ENCODE peak calls at places on chromosomes 6 and 20, in five cellular contexts. One of them, this sample, is unnamed.

GRCh38 chr6:44730771-44731391 is 343.4 kb downstream of the CDC5L start:
- DNase-seq in NCI-H2171: no peak
- DNase-seq in activated B cell treated with CpG ODN at 0.5 μM for 24 hours: no peak
- DNase-seq in uterus: no peak
- DNase-seq in activated CD8-positive, alpha-beta memory T cell treated with anti-CD3 and anti-CD28 coated beads, Interleukin-2, amount 50 U/mL, for 4 hours: no peak
- DNase-seq in this sample: no peak

GRCh38 chr20:34987288-34988175 is 31.9 kb downstream of the MYH7B start:
- DNase-seq in activated B cell treated with CpG ODN at 0.5 μM for 24 hours: no peak
- DNase-seq in NCI-H2171: no peak
- DNase-seq in activated CD8-positive, alpha-beta memory T cell treated with anti-CD3 and anti-CD28 coated beads, Interleukin-2, amount 50 U/mL, for 4 hours: no peak
- DNase-seq in uterus: no peak
- DNase-seq in this sample: no peak

GRCh38 chr6:27592107-27592480 is 119.2 kb upstream of the ZNF184 start:
- DNase-seq in activated B cell treated with CpG ODN at 0.5 μM for 24 hours: no peak
- DNase-seq in uterus: no peak
- DNase-seq in activated CD8-positive, alpha-beta memory T cell treated with anti-CD3 and anti-CD28 coated beads, Interleukin-2, amount 50 U/mL, for 4 hours: no peak
- DNase-seq in NCI-H2171: no peak
- DNase-seq in this sample: no peak

GRCh38 chr6:43575105-43575771 is 600 bp downstream of the XPO5 start:
- DNase-seq in uterus: no peak
- DNase-seq in activated CD8-positive, alpha-beta memory T cell treated with anti-CD3 and anti-CD28 coated beads, Interleukin-2, amount 50 U/mL, for 4 hours: no peak
- DNase-seq in NCI-H2171: peak
- DNase-seq in activated B cell treated with CpG ODN at 0.5 μM for 24 hours: no peak
- DNase-seq in this sample: no peak

GRCh38 chr20:44969320-44969879 is 3.1 kb downstream of the STK4 start:
- DNase-seq in uterus: no peak
- DNase-seq in activated CD8-positive, alpha-beta memory T cell treated with anti-CD3 and anti-CD28 coated beads, Interleukin-2, amount 50 U/mL, for 4 hours: no peak
- DNase-seq in activated B cell treated with CpG ODN at 0.5 μM for 24 hours: no peak
- DNase-seq in NCI-H2171: no peak
- DNase-seq in this sample: no peak

GRCh38 chr6:85405853-85406198 is 44.1 kb upstream of the NT5E start:
- DNase-seq in NCI-H2171: no peak
- DNase-seq in activated B cell treated with CpG ODN at 0.5 μM for 24 hours: no peak
- DNase-seq in uterus: no peak
- DNase-seq in activated CD8-positive, alpha-beta memory T cell treated with anti-CD3 and anti-CD28 coated beads, Interleukin-2, amount 50 U/mL, for 4 hours: no peak
- DNase-seq in this sample: no peak

GRCh38 chr6:9139762-9140161 is 704.4 kb upstream of the SLC35B3 start:
- DNase-seq in NCI-H2171: no peak
- DNase-seq in uterus: no peak
- DNase-seq in activated B cell treated with CpG ODN at 0.5 μM for 24 hours: no peak
- DNase-seq in activated CD8-positive, alpha-beta memory T cell treated with anti-CD3 and anti-CD28 coated beads, Interleukin-2, amount 50 U/mL, for 4 hours: no peak
- DNase-seq in this sample: no peak

GRCh38 chr6:16637635-16638034 is 123.6 kb downstream of the ATXN1 start:
- DNase-seq in uterus: no peak
- DNase-seq in activated B cell treated with CpG ODN at 0.5 μM for 24 hours: no peak
- DNase-seq in activated CD8-positive, alpha-beta memory T cell treated with anti-CD3 and anti-CD28 coated beads, Interleukin-2, amount 50 U/mL, for 4 hours: no peak
- DNase-seq in NCI-H2171: no peak
- DNase-seq in this sample: no peak

GRCh38 chr20:40111282-40111681 is 577.8 kb downstream of the MAFB start:
- DNase-seq in activated CD8-positive, alpha-beta memory T cell treated with anti-CD3 and anti-CD28 coated beads, Interleukin-2, amount 50 U/mL, for 4 hours: no peak
- DNase-seq in NCI-H2171: no peak
- DNase-seq in activated B cell treated with CpG ODN at 0.5 μM for 24 hours: no peak
- DNase-seq in uterus: no peak
- DNase-seq in this sample: no peak

GRCh38 chr6:8084586-8084985 is 17.8 kb downstream of the EEF1E1 start:
- DNase-seq in activated B cell treated with CpG ODN at 0.5 μM for 24 hours: no peak
- DNase-seq in NCI-H2171: no peak
- DNase-seq in activated CD8-positive, alpha-beta memory T cell treated with anti-CD3 and anti-CD28 coated beads, Interleukin-2, amount 50 U/mL, for 4 hours: no peak
- DNase-seq in uterus: no peak
- DNase-seq in this sample: no peak

GRCh38 chr6:154497118-154497517 is 13.4 kb downstream of the CNKSR3 start:
- DNase-seq in activated B cell treated with CpG ODN at 0.5 μM for 24 hours: no peak
- DNase-seq in NCI-H2171: no peak
- DNase-seq in activated CD8-positive, alpha-beta memory T cell treated with anti-CD3 and anti-CD28 coated beads, Interleukin-2, amount 50 U/mL, for 4 hours: no peak
- DNase-seq in uterus: no peak
- DNase-seq in this sample: no peak

GRCh38 chr20:59785118-59785959 is 148.1 kb downstream of the SYCP2 start:
- DNase-seq in uterus: no peak
- DNase-seq in activated CD8-positive, alpha-beta memory T cell treated with anti-CD3 and anti-CD28 coated beads, Interleukin-2, amount 50 U/mL, for 4 hours: no peak
- DNase-seq in activated B cell treated with CpG ODN at 0.5 μM for 24 hours: no peak
- DNase-seq in NCI-H2171: no peak
- DNase-seq in this sample: no peak

GRCh38 chr6:41375598-41376151 is 40.3 kb downstream of the NCR2 start:
- DNase-seq in uterus: no peak
- DNase-seq in activated CD8-positive, alpha-beta memory T cell treated with anti-CD3 and anti-CD28 coated beads, Interleukin-2, amount 50 U/mL, for 4 hours: no peak
- DNase-seq in NCI-H2171: no peak
- DNase-seq in activated B cell treated with CpG ODN at 0.5 μM for 24 hours: no peak
- DNase-seq in this sample: no peak

GRCh38 chr20:4195499-4195898 is 180.1 kb upstream of the RNF24 start:
- DNase-seq in uterus: no peak
- DNase-seq in activated B cell treated with CpG ODN at 0.5 μM for 24 hours: no peak
- DNase-seq in activated CD8-positive, alpha-beta memory T cell treated with anti-CD3 and anti-CD28 coated beads, Interleukin-2, amount 50 U/mL, for 4 hours: no peak
- DNase-seq in NCI-H2171: peak
- DNase-seq in this sample: no peak

GRCh38 chr6:156582509-156582992 is 194.6 kb upstream of the ARID1B start:
- DNase-seq in NCI-H2171: peak
- DNase-seq in activated B cell treated with CpG ODN at 0.5 μM for 24 hours: no peak
- DNase-seq in activated CD8-positive, alpha-beta memory T cell treated with anti-CD3 and anti-CD28 coated beads, Interleukin-2, amount 50 U/mL, for 4 hours: no peak
- DNase-seq in uterus: no peak
- DNase-seq in this sample: no peak

GRCh38 chr20:38114353-38114791 is 50.7 kb downstream of the TGM2 start:
- DNase-seq in NCI-H2171: no peak
- DNase-seq in uterus: no peak
- DNase-seq in activated B cell treated with CpG ODN at 0.5 μM for 24 hours: no peak
- DNase-seq in activated CD8-positive, alpha-beta memory T cell treated with anti-CD3 and anti-CD28 coated beads, Interleukin-2, amount 50 U/mL, for 4 hours: no peak
- DNase-seq in this sample: peak

GRCh38 chr20:61163027-61163426 is 89.0 kb upstream of the CDH4 start:
- DNase-seq in activated B cell treated with CpG ODN at 0.5 μM for 24 hours: no peak
- DNase-seq in NCI-H2171: no peak
- DNase-seq in activated CD8-positive, alpha-beta memory T cell treated with anti-CD3 and anti-CD28 coated beads, Interleukin-2, amount 50 U/mL, for 4 hours: no peak
- DNase-seq in uterus: no peak
- DNase-seq in this sample: no peak

GRCh38 chr20:38127011-38127621 is 38.0 kb downstream of the TGM2 start:
- DNase-seq in activated B cell treated with CpG ODN at 0.5 μM for 24 hours: no peak
- DNase-seq in NCI-H2171: peak
- DNase-seq in uterus: peak
- DNase-seq in activated CD8-positive, alpha-beta memory T cell treated with anti-CD3 and anti-CD28 coated beads, Interleukin-2, amount 50 U/mL, for 4 hours: no peak
- DNase-seq in this sample: peak

GRCh38 chr20:38402089-38402488 is 33.0 kb downstream of the SNHG17 start:
- DNase-seq in NCI-H2171: no peak
- DNase-seq in uterus: no peak
- DNase-seq in activated B cell treated with CpG ODN at 0.5 μM for 24 hours: no peak
- DNase-seq in activated CD8-positive, alpha-beta memory T cell treated with anti-CD3 and anti-CD28 coated beads, Interleukin-2, amount 50 U/mL, for 4 hours: no peak
- DNase-seq in this sample: no peak

GRCh38 chr6:112144145-112144926 is 56.9 kb downstream of the FAM229B start:
- DNase-seq in NCI-H2171: peak
- DNase-seq in activated CD8-positive, alpha-beta memory T cell treated with anti-CD3 and anti-CD28 coated beads, Interleukin-2, amount 50 U/mL, for 4 hours: no peak
- DNase-seq in activated B cell treated with CpG ODN at 0.5 μM for 24 hours: no peak
- DNase-seq in uterus: peak
- DNase-seq in this sample: no peak

GRCh38 chr20:22001886-22002285 is 296.4 kb downstream of the PAX1 start:
- DNase-seq in NCI-H2171: no peak
- DNase-seq in uterus: no peak
- DNase-seq in activated CD8-positive, alpha-beta memory T cell treated with anti-CD3 and anti-CD28 coated beads, Interleukin-2, amount 50 U/mL, for 4 hours: no peak
- DNase-seq in activated B cell treated with CpG ODN at 0.5 μM for 24 hours: no peak
- DNase-seq in this sample: no peak

GRCh38 chr6:170175644-170176620 is 114.9 kb downstream of the DLL1 start:
- DNase-seq in uterus: no peak
- DNase-seq in activated B cell treated with CpG ODN at 0.5 μM for 24 hours: no peak
- DNase-seq in NCI-H2171: no peak
- DNase-seq in activated CD8-positive, alpha-beta memory T cell treated with anti-CD3 and anti-CD28 coated beads, Interleukin-2, amount 50 U/mL, for 4 hours: no peak
- DNase-seq in this sample: no peak

GRCh38 chr6:41970436-41970846 is 28.8 kb upstream of the CCND3 start:
- DNase-seq in NCI-H2171: no peak
- DNase-seq in activated B cell treated with CpG ODN at 0.5 μM for 24 hours: no peak
- DNase-seq in uterus: no peak
- DNase-seq in activated CD8-positive, alpha-beta memory T cell treated with anti-CD3 and anti-CD28 coated beads, Interleukin-2, amount 50 U/mL, for 4 hours: peak
- DNase-seq in this sample: no peak

GRCh38 chr6:125953502-125953875 is 3.1 kb upstream of the HINT3 start:
- DNase-seq in NCI-H2171: peak
- DNase-seq in activated CD8-positive, alpha-beta memory T cell treated with anti-CD3 and anti-CD28 coated beads, Interleukin-2, amount 50 U/mL, for 4 hours: no peak
- DNase-seq in uterus: no peak
- DNase-seq in activated B cell treated with CpG ODN at 0.5 μM for 24 hours: no peak
- DNase-seq in this sample: peak

GRCh38 chr6:39040080-39040673 is 8.4 kb upstream of the GLP1R start:
- DNase-seq in activated CD8-positive, alpha-beta memory T cell treated with anti-CD3 and anti-CD28 coated beads, Interleukin-2, amount 50 U/mL, for 4 hours: no peak
- DNase-seq in uterus: no peak
- DNase-seq in activated B cell treated with CpG ODN at 0.5 μM for 24 hours: no peak
- DNase-seq in NCI-H2171: no peak
- DNase-seq in this sample: no peak

GRCh38 chr6:110319843-110320242 is 38.3 kb downstream of the METTL24 start:
- DNase-seq in NCI-H2171: no peak
- DNase-seq in activated CD8-positive, alpha-beta memory T cell treated with anti-CD3 and anti-CD28 coated beads, Interleukin-2, amount 50 U/mL, for 4 hours: no peak
- DNase-seq in activated B cell treated with CpG ODN at 0.5 μM for 24 hours: no peak
- DNase-seq in uterus: no peak
- DNase-seq in this sample: no peak

This sample was measured in Peyer's patch.